ENCODE peak calls at places on chromosome 7, in ten cellular contexts. V, B, Y, J, I, D, N, S, P and G are unnamed samples.

GRCh38 chr7:151694828-151695580 is 175.3 kb upstream of the RHEB start:
- DNase-seq in V (peak), B (peak), Y (peak), J (peak), I (peak), D (no peak), N (peak), S (no peak), P (no peak), G (no peak)

GRCh38 chr7:135911091-135911490 is 66.1 kb downstream of the MTPN start:
- DNase-seq in V (no peak), B (no peak), Y (no peak), J (peak), I (no peak), D (no peak), N (no peak), S (no peak), P (no peak), G (no peak)

GRCh38 chr7:94375167-94375566 is 19.5 kb upstream of the COL1A2 start:
- DNase-seq in V (peak), B (no peak), Y (no peak), J (peak), I (no peak), D (peak), N (no peak), S (peak), P (peak), G (peak)

GRCh38 chr7:100353685-100354330 is 4.1 kb upstream of the PILRB start:
- DNase-seq in V (no peak), B (no peak), Y (no peak), J (no peak), I (no peak), D (no peak), N (no peak), S (no peak), P (no peak), G (no peak)

GRCh38 chr7:2099036-2099957 is 133.4 kb downstream of the MAD1L1 start:
- DNase-seq in V (peak), B (no peak), Y (no peak), J (no peak), I (no peak), D (no peak), N (no peak), S (no peak), P (no peak), G (no peak)

GRCh38 chr7:51455948-51456347 is 139.3 kb upstream of the COBL start:
- DNase-seq in V (no peak), B (peak), Y (no peak), J (no peak), I (peak), D (no peak), N (peak), S (no peak), P (no peak), G (no peak)

GRCh38 chr7:39735903-39736302 is 112.5 kb downstream of the RALA start:
- DNase-seq in V (peak), B (no peak), Y (no peak), J (no peak), I (peak), D (no peak), N (no peak), S (no peak), P (no peak), G (peak)

GRCh38 chr7:68730194-68730593 is 868.1 kb upstream of the AUTS2 start:
- DNase-seq in V (no peak), B (peak), Y (no peak), J (no peak), I (no peak), D (no peak), N (peak), S (no peak), P (no peak), G (no peak)

GRCh38 chr7:133230591-133231194 is 22.2 kb upstream of the EXOC4 start:
- DNase-seq in V (peak), B (peak), Y (peak), J (peak), I (peak), D (peak), N (no peak), S (peak), P (peak), G (peak)

GRCh38 chr7:74455933-74456332 is 2.2 kb downstream of the GTF2IRD1 start:
- DNase-seq in V (no peak), B (no peak), Y (no peak), J (no peak), I (no peak), D (no peak), N (no peak), S (no peak), P (no peak), G (no peak)